ENCODE peak calls at places on chromosome 14, in four cellular contexts. Z is islet precursor cell, D is activated gamma-delta T cell treated with Interleukin-2 at 50 U/mL for 16 hours, Y is nephron progenitor cell. U is an unnamed sample.

GRCh38 chr14:30779210-30779609 is 95.1 kb upstream of the COCH start:
- DNase-seq in Y (no peak), D (no peak), Z (no peak), U (no peak)

GRCh38 chr14:105888151-105888550 is 361.8 kb downstream of the TMEM121 start:
- DNase-seq in D (no peak), Y (no peak), Z (no peak), U (no peak)

GRCh38 chr14:103130965-103131364 is 7.7 kb downstream of the TNFAIP2 start:
- DNase-seq in Y (no peak), D (no peak), Z (no peak), U (peak; percentile 69)

GRCh38 chr14:29898470-29898869 is 29.2 kb downstream of the PRKD1 start:
- DNase-seq in Y (no peak), D (no peak), Z (no peak), U (no peak)

GRCh38 chr14:64973826-64974225 is 1.7 kb upstream of the RAB15 start:
- DNase-seq in Y (no peak), D (no peak), Z (no peak), U (no peak)

GRCh38 chr14:77092676-77093075 is 5.4 kb upstream of the CIPC start:
- DNase-seq in Z (no peak), D (no peak), Y (no peak), U (no peak)

GRCh38 chr14:92844220-92844619 is 50.1 kb downstream of the GOLGA5 start:
- DNase-seq in Y (no peak), D (no peak), Z (no peak), U (no peak)

GRCh38 chr14:65723348-65723747 is 310.8 kb downstream of the FUT8 start:
- DNase-seq in Z (no peak), D (no peak), Y (no peak), U (no peak)

GRCh38 chr14:54642950-54643695 is 76.2 kb downstream of the SAMD4A start:
- DNase-seq in Z (peak; percentile 67), Y (no peak), D (no peak), U (no peak)

GRCh38 chr14:101593411-101594181 is 32.3 kb downstream of the DIO3 start:
- DNase-seq in Z (peak; percentile 50), Y (no peak), D (no peak), U (no peak)

GRCh38 chr14:22979748-22980392 is 2.5 kb downstream of the AJUBA start:
- DNase-seq in D (no peak), Y (no peak), Z (no peak), U (no peak)

GRCh38 chr14:101562659-101563351 is 1.5 kb downstream of the DIO3 start:
- DNase-seq in Y (peak; percentile 37), Z (no peak), D (no peak), U (no peak)

GRCh38 chr14:26056232-26056631 is 541.6 kb downstream of the NOVA1 start:
- DNase-seq in D (no peak), Y (no peak), Z (no peak), U (no peak)

GRCh38 chr14:22980672-22981089 is 1.7 kb downstream of the AJUBA start:
- DNase-seq in Z (peak; percentile 84), Y (peak; percentile 77), D (no peak), U (no peak)

GRCh38 chr14:32259368-32260013 is 56.4 kb upstream of the RNU6-8 start:
- DNase-seq in Y (no peak), Z (peak; percentile 87), D (no peak), U (no peak)

GRCh38 chr14:100364403-100364802 is 41.3 kb downstream of the SLC25A47 start:
- DNase-seq in Y (no peak), Z (no peak), D (no peak), U (no peak)

GRCh38 chr14:32331227-32331597 is 2.1 kb downstream of the AKAP6 start:
- DNase-seq in Y (no peak), Z (no peak), D (no peak), U (no peak)

GRCh38 chr14:52455291-52456088 is 96.8 kb downstream of the TXNDC16 start:
- DNase-seq in Z (no peak), Y (no peak), D (no peak), U (peak; percentile 68)

GRCh38 chr14:96648506-96649326 is 146.5 kb downstream of the PAPOLA start:
- DNase-seq in D (no peak), Z (no peak), Y (no peak), U (no peak)

GRCh38 chr14:75542585-75543091 is 20.4 kb downstream of the BATF start:
- DNase-seq in Z (peak; percentile 65), Y (no peak), D (peak; percentile 51), U (peak; percentile 20)

GRCh38 chr14:100533647-100534485 is 53.4 kb downstream of the BEGAIN start:
- DNase-seq in D (peak; percentile 2), Y (peak; percentile 12), Z (peak; percentile 54), U (no peak)

U was measured in skeletal muscle cell.